ENCODE peak calls at places on chromosomes 3 and 15, in four cellular contexts. B is K562, R is HEK293T, X is HepG2. Q is an unnamed sample.

GRCh38 chr3:114213669-114214541 is 23.5 kb downstream of the ZNF80 start:
- DNase-seq in B (no peak), R (peak; percentile 36), X (no peak), Q (no peak)

GRCh38 chr15:99343208-99343607 is 91.9 kb downstream of the LRRC28 start:
- DNase-seq in B (no peak), R (no peak), X (peak; percentile 65), Q (no peak)

GRCh38 chr3:128076465-128076782 is 24.2 kb downstream of the SEC61A1 start:
- DNase-seq in B (peak; percentile 31), R (no peak), X (no peak), Q (no peak)

GRCh38 chr15:93087825-93088199 is 1.2 kb downstream of the RGMA start:
- DNase-seq in B (peak; percentile 65), R (peak; percentile 81), X (peak; percentile 22), Q (peak; percentile 85)

GRCh38 chr15:38129531-38130199 is 123.0 kb upstream of the SPRED1 start:
- DNase-seq in B (peak; percentile 7), R (no peak), X (no peak), Q (no peak)

GRCh38 chr3:48656061-48656840 is 6.4 kb downstream of the CELSR3 start:
- DNase-seq in B (no peak), R (peak; percentile 89), X (peak; percentile 35), Q (peak; percentile 91)

GRCh38 chr3:114400369-114400768 is 106.5 kb downstream of the TIGIT start:
- DNase-seq in B (no peak), R (no peak), X (no peak), Q (no peak)

GRCh38 chr3:45929042-45929679 is 14.1 kb upstream of the CXCR6 start:
- DNase-seq in B (peak; percentile 85), R (peak; percentile 56), X (peak; percentile 12), Q (peak; percentile 60)

GRCh38 chr3:187743195-187744141 is 1.8 kb downstream of the BCL6 start:
- DNase-seq in B (peak; percentile 62), R (no peak), X (no peak), Q (no peak)

GRCh38 chr15:78007965-78008886 is 69.3 kb downstream of the TBC1D2B start:
- DNase-seq in B (no peak), R (no peak), X (no peak), Q (no peak)

GRCh38 chr3:149376728-149377407 is 581 bp downstream of the TM4SF1 start:
- DNase-seq in B (no peak), R (no peak), X (no peak), Q (no peak)

GRCh38 chr3:125959317-125960065 is 9.5 kb upstream of the ROPN1B start:
- DNase-seq in B (no peak), R (no peak), X (no peak), Q (peak; percentile 49)

GRCh38 chr3:112013058-112013783 is 14.5 kb downstream of the TAGLN3 start:
- DNase-seq in B (peak; percentile 36), R (peak; percentile 48), X (peak; percentile 49), Q (peak; percentile 57)

GRCh38 chr3:3665546-3665945 is 133.7 kb upstream of the LRRN1 start:
- DNase-seq in B (no peak), R (no peak), X (no peak), Q (no peak)

GRCh38 chr15:51450001-51450400 is 108.5 kb downstream of the GLDN start:
- DNase-seq in B (no peak), R (no peak), X (peak; percentile 13), Q (no peak)

GRCh38 chr3:192022412-192022811 is 561.4 kb downstream of the PYDC2 start:
- DNase-seq in B (no peak), R (no peak), X (no peak), Q (no peak)

GRCh38 chr3:116246406-116246805 is 198.9 kb downstream of the LSAMP start:
- DNase-seq in B (no peak), R (no peak), X (no peak), Q (no peak)

GRCh38 chr3:196344663-196345062 is 6.5 kb upstream of the TM4SF19 start:
- DNase-seq in B (no peak), R (no peak), X (no peak), Q (no peak)

GRCh38 chr15:70710714-70711113 is 52.6 kb downstream of the UACA start:
- DNase-seq in B (no peak), R (no peak), X (no peak), Q (no peak)

GRCh38 chr3:24365168-24365567 is 129.5 kb downstream of the THRB start:
- DNase-seq in B (no peak), R (peak; percentile 55), X (peak; percentile 90), Q (no peak)

GRCh38 chr15:94270570-94270969 is 39.2 kb downstream of the MCTP2 start:
- DNase-seq in B (no peak), R (no peak), X (no peak), Q (no peak)

GRCh38 chr15:67109141-67110034 is 44.0 kb downstream of the SMAD3 start:
- DNase-seq in B (no peak), R (no peak), X (peak; percentile 61), Q (no peak)
- TF ChIP-seq ELF4 in B (no peak), R (no peak), X (no peak), Q (no peak)

DNA sequence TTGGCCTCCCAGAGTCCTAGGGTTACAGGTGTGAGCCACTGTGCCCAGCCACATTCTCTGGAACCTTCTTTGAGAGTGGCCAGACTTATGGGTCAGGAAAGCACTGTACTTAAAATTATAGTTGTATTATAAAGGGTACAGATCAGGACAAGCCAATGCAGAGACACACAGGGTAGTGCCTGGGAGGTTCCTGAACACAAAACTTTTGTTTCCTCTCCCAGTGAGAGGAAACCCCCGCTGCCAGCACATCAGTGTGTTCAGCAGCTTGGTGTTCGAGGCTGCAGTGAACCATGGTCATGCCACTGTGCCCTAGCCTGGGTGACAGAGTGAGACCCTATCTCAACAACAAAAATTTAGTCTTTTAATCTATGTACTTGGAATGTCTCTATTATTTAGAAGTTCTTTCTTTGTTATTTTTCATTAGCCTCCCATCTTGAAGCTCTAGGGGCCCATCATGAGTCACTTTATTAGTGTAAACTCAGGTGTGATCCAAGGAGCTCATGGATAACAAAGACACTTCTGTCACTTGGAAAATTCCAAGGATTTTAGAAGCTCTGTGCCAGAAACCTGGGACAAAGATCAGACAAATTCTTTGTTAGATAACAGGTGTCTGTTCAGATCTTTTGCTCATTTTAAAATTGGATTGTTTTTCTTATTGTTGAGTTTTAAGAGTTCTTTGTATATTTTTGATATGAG is 7.8 kb downstream of the BLOC1S6 start:
- DNase-seq in B (no peak), R (no peak), X (no peak), Q (no peak)
- TF ChIP-seq ELF4 in B (no peak), R (no peak), X (no peak), Q (no peak)

DNA sequence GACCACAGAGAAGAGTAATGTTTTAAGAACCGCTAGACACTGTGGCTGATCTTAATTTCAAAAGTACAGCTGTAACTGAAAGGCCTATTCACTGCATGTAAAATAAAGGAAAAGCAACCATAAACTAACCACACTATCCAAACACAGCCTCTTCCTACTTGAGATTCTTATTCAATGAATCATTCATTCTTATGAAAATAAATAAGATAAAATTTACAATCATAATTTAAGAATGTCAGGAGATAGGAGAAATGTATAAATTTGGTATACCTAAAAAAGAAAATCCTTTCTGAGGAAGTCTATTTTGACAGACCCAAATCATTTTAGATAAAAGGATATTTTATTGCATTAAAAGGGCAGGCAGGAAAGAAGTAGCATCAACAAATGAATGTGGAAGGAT is 533.5 kb upstream of the ZNF385D start:
- DNase-seq in B (no peak), R (no peak), X (no peak), Q (no peak)
- TF ChIP-seq ELF4 in B (no peak), R (no peak), X (no peak), Q (no peak)

GRCh38 chr3:32778389-32778788 is 39.4 kb upstream of the TRIM71 start:
- DNase-seq in B (no peak), R (no peak), X (peak; percentile 53), Q (no peak)

GRCh38 chr3:32780735-32781210 is 37.0 kb upstream of the TRIM71 start:
- DNase-seq in B (peak; percentile 75), R (peak; percentile 73), X (peak; percentile 85), Q (peak; percentile 98)

GRCh38 chr3:32781211-32781968 is 36.4 kb upstream of the TRIM71 start:
- DNase-seq in B (peak; percentile 90), R (peak; percentile 94), X (peak; percentile 83), Q (peak; percentile 94)

GRCh38 chr3:32780071-32780734 is 37.6 kb upstream of the TRIM71 start:
- DNase-seq in B (no peak), R (no peak), X (peak; percentile 79), Q (no peak)

GRCh38 chr3:32782417-32782816 is 35.4 kb upstream of the TRIM71 start:
- DNase-seq in B (no peak), R (no peak), X (no peak), Q (no peak)
- TF ChIP-seq ELF4 in B (no peak), R (no peak), X (no peak), Q (no peak)

DNA sequence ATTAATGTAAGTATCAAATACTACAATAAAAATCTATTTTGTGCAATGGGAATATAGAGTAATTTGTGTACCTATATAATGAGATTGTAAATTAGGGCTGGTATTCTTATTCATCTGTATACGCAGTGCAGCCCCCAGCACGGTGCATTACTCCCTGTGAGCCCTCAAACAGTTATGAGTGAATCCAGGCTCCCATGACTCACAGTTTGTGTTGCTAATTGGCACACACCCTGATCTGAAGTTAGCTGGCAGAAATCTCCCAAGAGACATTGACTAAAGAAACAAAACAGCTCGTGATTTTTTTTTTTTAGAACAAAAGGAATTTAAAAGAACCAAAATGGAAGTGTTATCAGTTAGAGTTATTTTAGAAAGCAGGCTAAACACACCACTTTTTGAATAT is 15.7 kb downstream of the GK5 start:
- DNase-seq in B (no peak), R (no peak), X (no peak), Q (no peak)
- TF ChIP-seq ELF4 in B (no peak), R (no peak), X (no peak), Q (no peak)

GRCh38 chr3:59313365-59313764 is 263.5 kb upstream of the CFAP20DC start:
- DNase-seq in B (peak; percentile 16), R (peak; percentile 67), X (peak; percentile 7), Q (peak; percentile 68)
- TF ChIP-seq ELF4 in B (no peak), R (no peak), X (no peak), Q (no peak)

DNA sequence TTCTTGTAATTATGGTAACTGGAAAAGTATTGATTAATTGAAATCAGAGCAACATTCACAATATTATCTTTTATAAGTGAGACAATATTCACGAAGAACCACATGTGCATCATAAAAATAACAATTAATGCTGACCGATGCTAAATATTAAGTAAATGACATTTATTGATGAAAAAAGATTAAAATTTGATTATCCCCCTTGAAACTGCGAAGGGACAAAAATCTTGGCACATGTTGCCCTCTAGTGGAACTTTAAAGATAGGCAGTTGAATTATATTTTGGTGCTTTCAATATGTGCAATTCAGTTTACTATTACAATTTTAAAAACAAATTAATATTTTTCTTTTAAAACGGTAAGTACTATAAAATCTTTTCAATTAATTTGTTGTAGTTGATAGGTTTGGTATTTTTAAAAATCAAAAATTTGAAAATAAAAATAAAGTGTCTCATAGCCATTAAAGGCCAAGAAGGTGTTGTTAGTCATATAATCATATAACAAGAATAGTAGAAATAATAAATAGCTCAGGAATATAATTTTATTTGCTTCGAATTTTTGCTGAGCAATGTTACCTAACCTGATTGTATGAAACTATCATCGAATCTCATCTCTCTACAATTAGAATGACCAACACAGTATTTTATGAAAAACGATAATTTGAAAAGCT is 270.2 kb downstream of the ROBO1 start:
- DNase-seq in B (peak; percentile 8), R (peak; percentile 23), X (no peak), Q (no peak)
- TF ChIP-seq ELF4 in B (no peak), R (no peak), X (no peak), Q (no peak)

Q was measured in WTC11.